ENCODE peak calls at places on chromosome 11, in eight cellular contexts. S is neural progenitor cell, T is GM23338, E is GM23248, B is PC-3, U is osteoblast, K is mesendoderm, M is H1. C is an unnamed sample.

GRCh38 chr11:123073343-123074057 is 11.6 kb upstream of the HSPA8 start:
- DNase-seq in S (no peak), T (no peak), E (no peak), B (no peak), U (peak; percentile 39), K (no peak), M (no peak), C (no peak)

GRCh38 chr11:102680945-102681344 is 24.6 kb downstream of the MMP27 start:
- DNase-seq in S (no peak), T (no peak), E (peak; percentile 62), B (no peak), U (no peak), K (no peak), M (no peak), C (peak; percentile 3)

GRCh38 chr11:120432056-120433018 is 79.2 kb upstream of the GRIK4 start:
- DNase-seq in S (no peak), T (no peak), E (peak; percentile 97), B (peak; percentile 100), U (peak; percentile 39), K (peak; percentile 1), M (no peak), C (peak; percentile 99)

GRCh38 chr11:15342163-15342562 is 227.4 kb downstream of the INSC start:
- DNase-seq in S (no peak), T (peak; percentile 2), E (no peak), B (no peak), U (no peak), K (peak; percentile 33), M (no peak), C (no peak)

GRCh38 chr11:46036009-46036408 is 85.2 kb downstream of the PHF21A start:
- DNase-seq in S (no peak), T (no peak), E (no peak), B (no peak), U (no peak), K (no peak), M (no peak), C (no peak)

GRCh38 chr11:50088231-50088630 is 55.6 kb downstream of the OR4C45 start:
- DNase-seq in S (no peak), T (no peak), E (no peak), B (peak; percentile 27), U (no peak), K (no peak), M (no peak), C (no peak)

GRCh38 chr11:36447947-36448346 is 62.1 kb downstream of the TRAF6 start:
- DNase-seq in S (no peak), T (no peak), E (no peak), B (peak; percentile 95), U (no peak), K (no peak), M (no peak), C (no peak)

GRCh38 chr11:15208570-15209222 is 94.0 kb downstream of the INSC start:
- DNase-seq in S (peak; percentile 91), T (peak; percentile 90), E (peak; percentile 80), B (peak; percentile 59), U (peak; percentile 92), K (peak; percentile 74), M (peak; percentile 92), C (peak; percentile 16)

GRCh38 chr11:120750647-120751419 is 239.3 kb downstream of the GRIK4 start:
- DNase-seq in S (no peak), T (no peak), E (no peak), B (no peak), U (no peak), K (no peak), M (no peak), C (no peak)

GRCh38 chr11:4493480-4493818 is 11.0 kb downstream of the OR52K1 start:
- DNase-seq in S (no peak), T (no peak), E (no peak), B (no peak), U (no peak), K (no peak), M (no peak), C (no peak)

GRCh38 chr11:31557991-31558390 is 48.4 kb downstream of the ELP4 start:
- DNase-seq in S (peak; percentile 13), T (peak; percentile 9), E (no peak), B (no peak), U (no peak), K (no peak), M (no peak), C (peak; percentile 16)

GRCh38 chr11:62494246-62494645 is 52.4 kb downstream of the AHNAK start:
- DNase-seq in S (no peak), T (no peak), E (no peak), B (no peak), U (no peak), K (no peak), M (no peak), C (no peak)
- H3K36me3 ChIP-seq in S (no peaks in the 10 kb centered on the region), T (no peaks in the 10 kb centered on the region), E (no peaks in the 10 kb centered on the region), B (no peaks in the 10 kb centered on the region), U (no peaks in the 10 kb centered on the region), K (no peaks in the 10 kb centered on the region), M (no peaks in the 10 kb centered on the region), C (no peaks in the 10 kb centered on the region)

GRCh38 chr11:67370351-67371076 is 2.9 kb downstream of the CLCF1 start:
- DNase-seq in S (peak; percentile 53), T (no peak), E (peak; percentile 57), B (no peak), U (peak; percentile 94), K (no peak), M (no peak), C (no peak)
- H3K79me2 ChIP-seq in S (no peaks in the 10 kb centered on the region), T (no peaks in the 10 kb centered on the region), E (peaks cover 73% of the 10 kb centered on the region), B (peaks cover 78% of the 10 kb centered on the region), U (peaks cover 74% of the 10 kb centered on the region), K (no peaks in the 10 kb centered on the region), M (no peaks in the 10 kb centered on the region), C (peaks cover 74% of the 10 kb centered on the region)

GRCh38 chr11:63888170-63889086 is 28.5 kb downstream of the RCOR2 start:
- DNase-seq in S (peak; percentile 54), T (peak; percentile 84), E (peak; percentile 78), B (peak; percentile 86), U (peak; percentile 94), K (peak; percentile 90), M (peak; percentile 60), C (peak; percentile 65)
- H3K4me3 ChIP-seq in S (no peak overlapping the region), T (peak overlapping the region; percentile 37), E (peak overlapping the region; percentile 48), B (peak overlapping the region; percentile 64), U (peak overlapping the region; percentile 55), K (no peak overlapping the region), M (peak overlapping the region; percentile 39), C (no peak overlapping the region)

GRCh38 chr11:57421805-57422204 is 5.1 kb downstream of the SLC43A3 start:
- DNase-seq in S (no peak), T (no peak), E (no peak), B (no peak), U (no peak), K (no peak), M (no peak), C (no peak)
- H3K36me3 ChIP-seq in S (no peaks in the 10 kb centered on the region), T (no peaks in the 10 kb centered on the region), E (peaks cover 7% of the 10 kb centered on the region), B (peaks cover 4% of the 10 kb centered on the region), U (peaks cover 42% of the 10 kb centered on the region), K (peaks cover 11% of the 10 kb centered on the region), M (no peaks in the 10 kb centered on the region), C (peaks cover 2% of the 10 kb centered on the region)